ENCODE peak calls at places on chromosome 11, in four cellular contexts. One of them, this sample, is unnamed.

GRCh38 chr11:119785131-119785530 is 56.1 kb upstream of the NECTIN1 start:
- DNase-seq in DMS 273 treated with DMSO at 0.1 percent for 48 hours: no peak
- DNase-seq in activated T-cell treated with anti-CD3 and anti-CD28 coated beads for 24 hours: no peak
- DNase-seq in activated CD4-positive, alpha-beta T cell treated with anti-CD3 and anti-CD28 coated beads for 36 hours: no peak
- DNase-seq in this sample: no peak

GRCh38 chr11:3995949-3996554 is 98.5 kb upstream of the RRM1 start:
- DNase-seq in activated CD4-positive, alpha-beta T cell treated with anti-CD3 and anti-CD28 coated beads for 36 hours: no peak
- DNase-seq in activated T-cell treated with anti-CD3 and anti-CD28 coated beads for 24 hours: no peak
- DNase-seq in DMS 273 treated with DMSO at 0.1 percent for 48 hours: no peak
- DNase-seq in this sample: no peak

GRCh38 chr11:108571001-108571400 is 22.6 kb downstream of the EXPH5 start:
- DNase-seq in DMS 273 treated with DMSO at 0.1 percent for 48 hours: no peak
- DNase-seq in activated CD4-positive, alpha-beta T cell treated with anti-CD3 and anti-CD28 coated beads for 36 hours: no peak
- DNase-seq in activated T-cell treated with anti-CD3 and anti-CD28 coated beads for 24 hours: no peak
- DNase-seq in this sample: no peak

GRCh38 chr11:62856333-62856910 is 17.0 kb upstream of the WDR74 start:
- DNase-seq in DMS 273 treated with DMSO at 0.1 percent for 48 hours: no peak
- DNase-seq in activated CD4-positive, alpha-beta T cell treated with anti-CD3 and anti-CD28 coated beads for 36 hours: no peak
- DNase-seq in activated T-cell treated with anti-CD3 and anti-CD28 coated beads for 24 hours: no peak
- DNase-seq in this sample: no peak

GRCh38 chr11:100629671-100630070 is 57.4 kb upstream of the ARHGAP42 start:
- DNase-seq in DMS 273 treated with DMSO at 0.1 percent for 48 hours: no peak
- DNase-seq in activated T-cell treated with anti-CD3 and anti-CD28 coated beads for 24 hours: no peak
- DNase-seq in activated CD4-positive, alpha-beta T cell treated with anti-CD3 and anti-CD28 coated beads for 36 hours: no peak
- DNase-seq in this sample: no peak

GRCh38 chr11:130725417-130726233 is 190.7 kb downstream of the SNX19 start:
- DNase-seq in activated CD4-positive, alpha-beta T cell treated with anti-CD3 and anti-CD28 coated beads for 36 hours: no peak
- DNase-seq in activated T-cell treated with anti-CD3 and anti-CD28 coated beads for 24 hours: no peak
- DNase-seq in DMS 273 treated with DMSO at 0.1 percent for 48 hours: no peak
- DNase-seq in this sample: no peak

GRCh38 chr11:78427615-78428272 is 10.1 kb upstream of the GAB2 start:
- DNase-seq in activated T-cell treated with anti-CD3 and anti-CD28 coated beads for 24 hours: no peak
- DNase-seq in DMS 273 treated with DMSO at 0.1 percent for 48 hours: no peak
- DNase-seq in activated CD4-positive, alpha-beta T cell treated with anti-CD3 and anti-CD28 coated beads for 36 hours: peak
- DNase-seq in this sample: no peak

GRCh38 chr11:19389787-19390303 is 149.1 kb upstream of the E2F8 start:
- DNase-seq in activated T-cell treated with anti-CD3 and anti-CD28 coated beads for 24 hours: no peak
- DNase-seq in DMS 273 treated with DMSO at 0.1 percent for 48 hours: no peak
- DNase-seq in activated CD4-positive, alpha-beta T cell treated with anti-CD3 and anti-CD28 coated beads for 36 hours: no peak
- DNase-seq in this sample: no peak

GRCh38 chr11:27395556-27396258 is 32.7 kb upstream of the CCDC34 start:
- DNase-seq in activated T-cell treated with anti-CD3 and anti-CD28 coated beads for 24 hours: no peak
- DNase-seq in activated CD4-positive, alpha-beta T cell treated with anti-CD3 and anti-CD28 coated beads for 36 hours: no peak
- DNase-seq in DMS 273 treated with DMSO at 0.1 percent for 48 hours: no peak
- DNase-seq in this sample: no peak

GRCh38 chr11:116257092-116257491 is 515.7 kb downstream of the BUD13 start:
- DNase-seq in activated T-cell treated with anti-CD3 and anti-CD28 coated beads for 24 hours: no peak
- DNase-seq in activated CD4-positive, alpha-beta T cell treated with anti-CD3 and anti-CD28 coated beads for 36 hours: no peak
- DNase-seq in DMS 273 treated with DMSO at 0.1 percent for 48 hours: no peak
- DNase-seq in this sample: no peak

GRCh38 chr11:12079726-12080556 is 30.4 kb upstream of the MICAL2 start:
- DNase-seq in DMS 273 treated with DMSO at 0.1 percent for 48 hours: no peak
- DNase-seq in activated CD4-positive, alpha-beta T cell treated with anti-CD3 and anti-CD28 coated beads for 36 hours: no peak
- DNase-seq in activated T-cell treated with anti-CD3 and anti-CD28 coated beads for 24 hours: no peak
- DNase-seq in this sample: peak

GRCh38 chr11:25876456-25876965 is 455.4 kb upstream of the ANO3 start:
- DNase-seq in DMS 273 treated with DMSO at 0.1 percent for 48 hours: no peak
- DNase-seq in activated T-cell treated with anti-CD3 and anti-CD28 coated beads for 24 hours: no peak
- DNase-seq in activated CD4-positive, alpha-beta T cell treated with anti-CD3 and anti-CD28 coated beads for 36 hours: no peak
- DNase-seq in this sample: no peak

This sample was measured in foreskin melanocyte.